ENCODE peak calls at places on chromosomes 6 and 20, in six cellular contexts. One of them, this sample, is unnamed.

GRCh38 chr20:24572862-24573261 is 103.4 kb downstream of the SYNDIG1 start:
- DNase-seq in cardiac muscle cell: no peak
- DNase-seq in ascending aorta: no peak
- DNase-seq in DND-41: no peak
- DNase-seq in mucosa of descending colon: no peak
- DNase-seq in fibroblast of lung: no peak
- DNase-seq in this sample: no peak

GRCh38 chr20:37545516-37545915 is 17.8 kb upstream of the BLCAP start:
- DNase-seq in DND-41: no peak
- DNase-seq in mucosa of descending colon: no peak
- DNase-seq in cardiac muscle cell: no peak
- DNase-seq in ascending aorta: no peak
- DNase-seq in fibroblast of lung: no peak
- DNase-seq in this sample: no peak

GRCh38 chr6:3773696-3774298 is 22.3 kb upstream of the PXDC1 start:
- DNase-seq in mucosa of descending colon: no peak
- DNase-seq in DND-41: no peak
- DNase-seq in fibroblast of lung: peak; percentile 59
- DNase-seq in ascending aorta: no peak
- DNase-seq in cardiac muscle cell: peak; percentile 75
- DNase-seq in this sample: no peak

GRCh38 chr6:14094721-14095120 is 22.9 kb upstream of the CD83 start:
- DNase-seq in fibroblast of lung: no peak
- DNase-seq in DND-41: no peak
- DNase-seq in cardiac muscle cell: no peak
- DNase-seq in mucosa of descending colon: no peak
- DNase-seq in ascending aorta: no peak
- DNase-seq in this sample: no peak

GRCh38 chr6:11798538-11798937 is 19.9 kb upstream of the ADTRP start:
- DNase-seq in fibroblast of lung: no peak
- DNase-seq in mucosa of descending colon: no peak
- DNase-seq in DND-41: no peak
- DNase-seq in cardiac muscle cell: no peak
- DNase-seq in ascending aorta: no peak
- DNase-seq in this sample: no peak

GRCh38 chr6:131510094-131510493 is 62.9 kb upstream of the ARG1 start:
- DNase-seq in DND-41: no peak
- DNase-seq in fibroblast of lung: no peak
- DNase-seq in mucosa of descending colon: no peak
- DNase-seq in cardiac muscle cell: no peak
- DNase-seq in ascending aorta: no peak
- DNase-seq in this sample: no peak

GRCh38 chr6:145823322-145823944 is 8.8 kb upstream of the FBXO30 start:
- DNase-seq in DND-41: no peak
- DNase-seq in mucosa of descending colon: no peak
- DNase-seq in fibroblast of lung: peak; percentile 47
- DNase-seq in ascending aorta: no peak
- DNase-seq in cardiac muscle cell: no peak
- DNase-seq in this sample: no peak

GRCh38 chr6:23584134-23584763 is 541.8 kb upstream of the NRSN1 start:
- DNase-seq in fibroblast of lung: peak; percentile 62
- DNase-seq in cardiac muscle cell: peak; percentile 38
- DNase-seq in DND-41: no peak
- DNase-seq in mucosa of descending colon: no peak
- DNase-seq in ascending aorta: no peak
- DNase-seq in this sample: no peak

GRCh38 chr20:41335591-41335990 is 5.0 kb upstream of the LPIN3 start:
- DNase-seq in ascending aorta: no peak
- DNase-seq in DND-41: no peak
- DNase-seq in fibroblast of lung: no peak
- DNase-seq in mucosa of descending colon: no peak
- DNase-seq in cardiac muscle cell: no peak
- DNase-seq in this sample: no peak

GRCh38 chr20:35312348-35312747 is 20.1 kb upstream of the FAM83C start:
- DNase-seq in mucosa of descending colon: no peak
- DNase-seq in fibroblast of lung: peak; percentile 90
- DNase-seq in DND-41: no peak
- DNase-seq in ascending aorta: no peak
- DNase-seq in cardiac muscle cell: peak; percentile 78
- DNase-seq in this sample: peak; percentile 94

GRCh38 chr20:3172933-3173581 is at the start of gene LZTS3:
- DNase-seq in mucosa of descending colon: peak; percentile 81
- DNase-seq in DND-41: peak; percentile 77
- DNase-seq in cardiac muscle cell: peak; percentile 57
- DNase-seq in fibroblast of lung: peak; percentile 24
- DNase-seq in ascending aorta: peak; percentile 88
- DNase-seq in this sample: no peak

GRCh38 chr6:72522735-72523141 is 99.1 kb upstream of the KCNQ5 start:
- DNase-seq in DND-41: peak; percentile 18
- DNase-seq in mucosa of descending colon: no peak
- DNase-seq in ascending aorta: no peak
- DNase-seq in cardiac muscle cell: no peak
- DNase-seq in fibroblast of lung: no peak
- DNase-seq in this sample: no peak

GRCh38 chr6:136526196-136526930 is 23.9 kb downstream of the MAP7 start:
- DNase-seq in mucosa of descending colon: peak; percentile 45
- DNase-seq in fibroblast of lung: peak; percentile 65
- DNase-seq in DND-41: peak; percentile 16
- DNase-seq in cardiac muscle cell: peak; percentile 81
- DNase-seq in ascending aorta: no peak
- DNase-seq in this sample: no peak

GRCh38 chr6:42860481-42860880 is 18.9 kb upstream of the RPL7L1 start:
- DNase-seq in ascending aorta: no peak
- DNase-seq in fibroblast of lung: no peak
- DNase-seq in cardiac muscle cell: no peak
- DNase-seq in DND-41: no peak
- DNase-seq in mucosa of descending colon: no peak
- DNase-seq in this sample: no peak

GRCh38 chr6:108562503-108562993 is 1.8 kb downstream of the FOXO3 start:
- DNase-seq in mucosa of descending colon: peak; percentile 67
- DNase-seq in DND-41: peak; percentile 28
- DNase-seq in fibroblast of lung: peak; percentile 75
- DNase-seq in ascending aorta: peak; percentile 84
- DNase-seq in cardiac muscle cell: peak; percentile 80
- DNase-seq in this sample: peak; percentile 93

GRCh38 chr20:60484316-60484715 is 526.1 kb downstream of the CDH26 start:
- DNase-seq in DND-41: no peak
- DNase-seq in cardiac muscle cell: no peak
- DNase-seq in mucosa of descending colon: no peak
- DNase-seq in ascending aorta: no peak
- DNase-seq in fibroblast of lung: no peak
- DNase-seq in this sample: no peak
- H3K9me3 ChIP-seq in DND-41: no peaks in the 10 kb centered on the region
- H3K9me3 ChIP-seq in cardiac muscle cell: no peaks in the 10 kb centered on the region
- H3K9me3 ChIP-seq in mucosa of descending colon: no peaks in the 10 kb centered on the region
- H3K9me3 ChIP-seq in ascending aorta: no peaks in the 10 kb centered on the region
- H3K9me3 ChIP-seq in fibroblast of lung: no peaks in the 10 kb centered on the region
- H3K9me3 ChIP-seq in this sample: no peaks in the 10 kb centered on the region

GRCh38 chr6:55866110-55866509 is 9.3 kb downstream of the BMP5 start:
- DNase-seq in ascending aorta: no peak
- DNase-seq in mucosa of descending colon: no peak
- DNase-seq in cardiac muscle cell: no peak
- DNase-seq in DND-41: no peak
- DNase-seq in fibroblast of lung: no peak
- DNase-seq in this sample: no peak

GRCh38 chr6:55868910-55869479 is 6.4 kb downstream of the BMP5 start:
- DNase-seq in DND-41: no peak
- DNase-seq in fibroblast of lung: no peak
- DNase-seq in ascending aorta: no peak
- DNase-seq in cardiac muscle cell: no peak
- DNase-seq in mucosa of descending colon: no peak
- DNase-seq in this sample: peak; percentile 69

GRCh38 chr6:55875420-55875819 is at the start of gene BMP5:
- DNase-seq in cardiac muscle cell: no peak
- DNase-seq in mucosa of descending colon: no peak
- DNase-seq in DND-41: no peak
- DNase-seq in ascending aorta: no peak
- DNase-seq in fibroblast of lung: peak; percentile 53
- DNase-seq in this sample: no peak

GRCh38 chr6:55874309-55874708 is 1.1 kb downstream of the BMP5 start:
- DNase-seq in ascending aorta: no peak
- DNase-seq in DND-41: no peak
- DNase-seq in cardiac muscle cell: no peak
- DNase-seq in mucosa of descending colon: no peak
- DNase-seq in fibroblast of lung: no peak
- DNase-seq in this sample: no peak

DNA sequence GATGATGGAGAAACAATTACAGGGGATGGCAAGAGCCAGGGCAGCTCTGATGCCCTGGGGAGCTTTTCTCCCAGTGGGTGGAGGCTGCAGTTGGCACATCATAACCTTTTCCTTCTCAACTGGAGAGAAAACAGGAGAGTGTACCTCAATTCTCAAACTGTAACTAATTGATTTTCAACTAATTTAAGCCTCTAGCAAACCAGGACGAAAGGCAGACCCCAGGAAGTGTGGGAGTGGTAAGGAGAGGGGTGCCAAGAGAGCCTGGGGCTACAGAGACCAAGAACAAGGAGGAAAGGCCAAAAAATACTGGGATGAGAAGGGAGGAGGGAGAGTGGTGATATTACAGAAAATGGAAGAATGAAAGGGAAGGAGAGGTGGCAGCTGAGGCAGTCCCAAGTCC is 5.7 kb downstream of the BMP5 start:
- DNase-seq in ascending aorta: no peak
- DNase-seq in DND-41: no peak
- DNase-seq in fibroblast of lung: no peak
- DNase-seq in mucosa of descending colon: no peak
- DNase-seq in cardiac muscle cell: no peak
- DNase-seq in this sample: no peak
- H3K4me3 ChIP-seq in ascending aorta: no peak overlapping the region
- H3K4me3 ChIP-seq in DND-41: no peak overlapping the region
- H3K4me3 ChIP-seq in fibroblast of lung: no peak overlapping the region
- H3K4me3 ChIP-seq in mucosa of descending colon: no peak overlapping the region
- H3K4me3 ChIP-seq in cardiac muscle cell: peak overlapping the region; percentile 87
- H3K4me3 ChIP-seq in this sample: peak overlapping the region; percentile 40

DNA sequence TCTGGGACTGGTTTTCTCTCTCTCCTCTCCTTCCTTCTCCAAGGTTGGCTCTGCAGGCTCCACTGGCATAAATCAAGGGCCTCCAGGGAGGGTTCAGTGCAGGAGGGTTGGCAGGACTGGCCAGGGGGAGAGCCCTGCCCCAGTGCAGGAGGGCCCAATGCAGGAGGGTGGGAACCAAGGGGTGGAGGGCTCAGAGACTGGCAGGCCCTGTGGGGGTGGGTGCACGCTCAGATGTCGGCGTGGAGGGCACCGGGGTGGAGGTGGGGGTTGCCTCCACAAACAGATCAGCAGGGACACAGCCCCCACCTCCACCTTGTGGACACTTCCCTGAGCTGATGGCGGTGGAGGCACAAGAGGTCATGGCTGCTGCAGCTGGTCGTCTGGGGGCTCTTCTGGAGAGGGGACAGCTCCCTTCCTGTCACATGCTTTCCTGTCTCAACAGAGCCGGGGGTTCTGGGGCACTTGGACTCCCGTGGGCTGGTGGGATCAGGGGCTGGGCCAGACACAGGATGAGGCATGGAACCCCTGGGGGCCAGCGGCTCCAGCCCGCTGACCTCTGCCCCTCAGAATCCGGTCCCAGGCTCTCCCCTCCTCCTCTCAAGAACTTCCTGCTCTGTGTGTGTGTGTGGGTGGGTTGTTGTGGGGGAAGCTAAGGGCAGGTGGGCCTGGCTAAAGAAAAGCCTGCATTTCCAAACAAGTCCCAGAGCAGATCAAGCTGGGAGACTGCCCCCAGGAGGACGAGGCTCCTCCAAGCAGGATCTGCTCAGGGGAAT is 2.7 kb upstream of the ABHD16B start:
- DNase-seq in DND-41: peak; percentile 29
- DNase-seq in ascending aorta: no peak
- DNase-seq in cardiac muscle cell: peak; percentile 79
- DNase-seq in mucosa of descending colon: no peak
- DNase-seq in fibroblast of lung: peak; percentile 65
- DNase-seq in this sample: no peak
- TF ChIP-seq CTCF in DND-41: no peak
- TF ChIP-seq CTCF in ascending aorta: peak; percentile 15
- TF ChIP-seq CTCF in cardiac muscle cell: peak; percentile 54
- TF ChIP-seq CTCF in mucosa of descending colon: no peak
- TF ChIP-seq CTCF in fibroblast of lung: peak; percentile 57
- TF ChIP-seq CTCF in this sample: no peak

GRCh38 chr6:111676383-111676782 is 70.7 kb upstream of the TRAF3IP2 start:
- DNase-seq in ascending aorta: no peak
- DNase-seq in DND-41: no peak
- DNase-seq in fibroblast of lung: no peak
- DNase-seq in mucosa of descending colon: no peak
- DNase-seq in cardiac muscle cell: no peak
- DNase-seq in this sample: no peak
- H3K9me3 ChIP-seq in ascending aorta: no peaks in the 10 kb centered on the region
- H3K9me3 ChIP-seq in DND-41: no peaks in the 10 kb centered on the region
- H3K9me3 ChIP-seq in fibroblast of lung: no peaks in the 10 kb centered on the region
- H3K9me3 ChIP-seq in mucosa of descending colon: no peaks in the 10 kb centered on the region
- H3K9me3 ChIP-seq in cardiac muscle cell: no peaks in the 10 kb centered on the region
- H3K9me3 ChIP-seq in this sample: no peaks in the 10 kb centered on the region

GRCh38 chr6:45706319-45706718 is 309.3 kb downstream of the CLIC5 start:
- DNase-seq in DND-41: no peak
- DNase-seq in mucosa of descending colon: no peak
- DNase-seq in cardiac muscle cell: no peak
- DNase-seq in fibroblast of lung: no peak
- DNase-seq in ascending aorta: no peak
- DNase-seq in this sample: no peak
- H3K4me3 ChIP-seq in DND-41: no peak overlapping the region
- H3K4me3 ChIP-seq in mucosa of descending colon: no peak overlapping the region
- H3K4me3 ChIP-seq in cardiac muscle cell: no peak overlapping the region
- H3K4me3 ChIP-seq in fibroblast of lung: no peak overlapping the region
- H3K4me3 ChIP-seq in ascending aorta: no peak overlapping the region
- H3K4me3 ChIP-seq in this sample: no peak overlapping the region

GRCh38 chr6:140441256-140441655 is 1066.8 kb upstream of the CITED2 start:
- DNase-seq in mucosa of descending colon: peak; percentile 46
- DNase-seq in DND-41: no peak
- DNase-seq in cardiac muscle cell: peak; percentile 71
- DNase-seq in fibroblast of lung: peak; percentile 67
- DNase-seq in ascending aorta: peak; percentile 66
- DNase-seq in this sample: peak; percentile 18
- TF ChIP-seq CTCF in mucosa of descending colon: no peak
- TF ChIP-seq CTCF in DND-41: peak; percentile 15
- TF ChIP-seq CTCF in cardiac muscle cell: peak; percentile 44
- TF ChIP-seq CTCF in fibroblast of lung: peak; percentile 42
- TF ChIP-seq CTCF in ascending aorta: no peak
- TF ChIP-seq CTCF in this sample: peak; percentile 58

GRCh38 chr6:142323377-142323776 is 21.6 kb downstream of the ADGRG6 start:
- DNase-seq in DND-41: no peak
- DNase-seq in cardiac muscle cell: no peak
- DNase-seq in ascending aorta: no peak
- DNase-seq in mucosa of descending colon: no peak
- DNase-seq in fibroblast of lung: no peak
- DNase-seq in this sample: peak; percentile 89
- H3K9me3 ChIP-seq in DND-41: no peaks in the 10 kb centered on the region
- H3K9me3 ChIP-seq in cardiac muscle cell: no peaks in the 10 kb centered on the region
- H3K9me3 ChIP-seq in ascending aorta: no peaks in the 10 kb centered on the region
- H3K9me3 ChIP-seq in mucosa of descending colon: no peaks in the 10 kb centered on the region
- H3K9me3 ChIP-seq in fibroblast of lung: no peaks in the 10 kb centered on the region
- H3K9me3 ChIP-seq in this sample: no peaks in the 10 kb centered on the region

This sample was measured in Panc1.